ENCODE peak calls at places on chromosomes 12 and 14, in eight cellular contexts. K, W, H, D, C, J, Z and M are unnamed samples.

GRCh38 chr12:32051511-32052299 is 54.9 kb upstream of the BICD1 start:
- DNase-seq in D (no peak), K (peak), J (no peak), Z (no peak), W (no peak), H (no peak), C (no peak), M (no peak)

GRCh38 chr12:1013618-1014489 is 22.8 kb downstream of the ERC1 start:
- DNase-seq in C (no peak), Z (no peak), K (peak), W (no peak), J (no peak), H (no peak), D (no peak), M (no peak)

GRCh38 chr12:3117628-3118027 is 40.4 kb downstream of the TSPAN9 start:
- DNase-seq in J (no peak), C (no peak), D (no peak), W (no peak), K (no peak), Z (no peak), H (no peak), M (no peak)

GRCh38 chr14:104858811-104859426 is 6.1 kb upstream of the CEP170B start:
- DNase-seq in W (peak), Z (no peak), K (no peak), C (no peak), J (no peak), D (no peak), H (no peak), M (no peak)

GRCh38 chr14:65261425-65261920 is 151.1 kb upstream of the FUT8 start:
- DNase-seq in K (no peak), J (no peak), C (no peak), D (no peak), Z (no peak), W (no peak), H (no peak), M (no peak)

GRCh38 chr12:54383041-54383609 is 1.4 kb downstream of the ZNF385A start:
- DNase-seq in H (no peak), C (no peak), K (peak), D (no peak), Z (no peak), W (no peak), J (peak), M (no peak)

GRCh38 chr12:8661016-8661415 is 1.6 kb downstream of the MFAP5 start:
- DNase-seq in Z (no peak), K (no peak), W (no peak), D (peak), J (no peak), C (no peak), H (no peak), M (no peak)

GRCh38 chr12:100376166-100376565 is 19.3 kb downstream of the SLC17A8 start:
- DNase-seq in K (peak), W (no peak), D (no peak), H (no peak), Z (no peak), C (no peak), J (no peak), M (no peak)

GRCh38 chr12:69071091-69071370 is 138.1 kb upstream of the CPM start:
- DNase-seq in J (no peak), D (no peak), Z (no peak), K (no peak), W (no peak), C (no peak), H (no peak), M (no peak)

GRCh38 chr14:54783660-54784015 is 119.0 kb downstream of the GCH1 start:
- DNase-seq in C (no peak), H (no peak), K (no peak), J (no peak), D (peak), W (no peak), Z (no peak), M (no peak)

GRCh38 chr14:95486875-95487668 is 29.4 kb downstream of the SYNE3 start:
- DNase-seq in Z (no peak), J (no peak), W (no peak), K (no peak), H (no peak), C (no peak), D (no peak), M (no peak)

GRCh38 chr12:90015228-90015627 is 306.6 kb upstream of the ATP2B1 start:
- DNase-seq in C (no peak), H (no peak), J (no peak), W (no peak), Z (no peak), K (no peak), D (no peak), M (no peak)

GRCh38 chr14:54500744-54501143 is 9.0 kb upstream of the CGRRF1 start:
- DNase-seq in H (no peak), D (no peak), K (no peak), W (no peak), Z (no peak), C (no peak), J (no peak), M (no peak)

GRCh38 chr14:97138801-97139200 is 341.6 kb downstream of the VRK1 start:
- DNase-seq in Z (no peak), H (no peak), W (no peak), C (no peak), J (no peak), K (no peak), D (no peak), M (no peak)

GRCh38 chr14:21066882-21067502 is 3.1 kb upstream of the ARHGEF40 start:
- DNase-seq in W (no peak), H (no peak), D (no peak), C (no peak), J (no peak), K (peak), Z (no peak), M (no peak)

GRCh38 chr12:43332977-43333649 is 218.9 kb downstream of the ADAMTS20 start:
- DNase-seq in D (no peak), K (no peak), C (no peak), W (no peak), H (no peak), J (no peak), Z (no peak), M (no peak)

GRCh38 chr14:55451950-55452349 is 11.5 kb upstream of the TBPL2 start:
- DNase-seq in W (no peak), Z (peak), D (no peak), K (no peak), C (no peak), J (no peak), H (no peak), M (no peak)

GRCh38 chr14:99572173-99572999 is 31.6 kb downstream of the CCDC85C start:
- DNase-seq in Z (no peak), J (peak), W (no peak), H (no peak), D (no peak), C (no peak), K (no peak), M (no peak)

GRCh38 chr14:31286456-31287293 is 79.1 kb upstream of the HECTD1 start:
- DNase-seq in D (no peak), J (peak), K (peak), H (no peak), Z (peak), C (no peak), W (no peak), M (no peak)

GRCh38 chr14:28652782-28653181 is 113.8 kb upstream of the FOXG1 start:
- DNase-seq in Z (no peak), C (no peak), H (no peak), J (no peak), K (peak), D (no peak), W (no peak), M (no peak)

GRCh38 chr12:77102123-77102522 is 36.8 kb upstream of the E2F7 start:
- DNase-seq in Z (no peak), W (no peak), K (no peak), H (no peak), D (no peak), C (no peak), J (no peak), M (no peak)

GRCh38 chr14:23984891-23985607 is 3.7 kb upstream of the DHRS4L2 start:
- DNase-seq in H (peak), D (no peak), J (no peak), K (peak), W (no peak), C (peak), Z (no peak), M (no peak)

GRCh38 chr12:121535150-121536057 is 45.4 kb downstream of the KDM2B start:
- DNase-seq in D (peak), W (no peak), C (no peak), K (no peak), J (no peak), H (no peak), Z (no peak), M (no peak)

GRCh38 chr14:97687944-97688625 is 890.9 kb downstream of the VRK1 start:
- DNase-seq in K (no peak), D (no peak), W (no peak), J (no peak), C (no peak), H (no peak), Z (no peak), M (no peak)

GRCh38 chr12:75964150-75964549 is 67.4 kb downstream of the PHLDA1 start:
- DNase-seq in Z (no peak), H (peak), C (no peak), K (peak), J (peak), D (no peak), W (no peak), M (peak)

GRCh38 chr12:6563448-6564050 is 4.5 kb downstream of the NOP2 start:
- DNase-seq in Z (peak), D (no peak), J (peak), H (peak), C (peak), K (peak), W (peak), M (no peak)

GRCh38 chr12:3933074-3933818 is 60.0 kb upstream of the PARP11 start:
- DNase-seq in C (no peak), H (no peak), K (no peak), Z (no peak), W (no peak), J (no peak), D (no peak), M (no peak)

GRCh38 chr12:19402743-19403400 is 36.4 kb upstream of the AEBP2 start:
- DNase-seq in K (peak), W (no peak), J (no peak), C (no peak), Z (no peak), H (peak), D (no peak), M (no peak)

GRCh38 chr12:64395739-64396138 is 5.2 kb upstream of the C12orf56 start:
- DNase-seq in J (no peak), W (no peak), Z (no peak), C (no peak), K (no peak), H (no peak), D (no peak), M (no peak)

GRCh38 chr12:53221203-53222076 is 10.6 kb downstream of the RARG start:
- DNase-seq in D (peak), W (peak), J (peak), H (peak), Z (peak), C (no peak), K (peak), M (peak)

GRCh38 chr14:69154779-69155178 is 1.9 kb upstream of the DCAF5 start:
- DNase-seq in H (peak), W (no peak), Z (no peak), D (no peak), K (peak), C (no peak), J (no peak), M (peak)

GRCh38 chr12:67937822-67938221 is 51.4 kb upstream of the IFNG-AS1 start:
- DNase-seq in W (no peak), H (no peak), Z (no peak), D (no peak), K (no peak), J (no peak), C (no peak), M (no peak)

GRCh38 chr12:111557271-111558106 is 41.6 kb downstream of the ATXN2 start:
- DNase-seq in K (no peak), D (no peak), Z (no peak), C (no peak), J (no peak), H (no peak), W (no peak), M (no peak)

DNA sequence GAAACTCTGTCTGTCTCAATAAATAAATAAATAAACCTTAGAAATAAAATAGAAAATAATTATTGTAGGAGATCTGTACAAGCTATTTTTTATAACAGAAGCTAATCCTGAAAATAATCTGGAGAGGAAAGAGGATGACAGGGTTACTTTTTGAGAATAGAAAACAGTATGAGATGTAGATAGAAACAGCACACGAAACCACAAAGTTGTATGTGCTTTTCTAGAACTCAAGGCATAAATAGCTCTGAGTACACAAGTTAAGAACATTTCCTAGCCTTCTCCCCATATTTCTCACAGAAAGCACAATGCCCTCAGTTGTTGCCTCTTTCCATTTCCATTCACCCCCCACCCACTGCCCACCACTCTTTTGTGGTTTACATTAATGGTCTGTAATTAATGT is 35.7 kb downstream of the SLC38A4 start:
- DNase-seq in D (no peak), J (no peak), W (no peak), Z (no peak), H (no peak), C (no peak), K (no peak), M (no peak)
- TF ChIP-seq EP300 in D (no peak), J (no peak), W (no peak), Z (no peak), H (no peak), C (no peak), K (no peak), M (no peak)

GRCh38 chr12:78760906-78761305 is 103.7 kb upstream of the SYT1 start:
- DNase-seq in C (no peak), D (no peak), K (no peak), Z (no peak), H (no peak), J (no peak), W (no peak), M (no peak)

GRCh38 chr12:78764913-78765312 is 99.7 kb upstream of the SYT1 start:
- DNase-seq in W (no peak), Z (no peak), H (no peak), J (no peak), K (no peak), C (no peak), D (no peak), M (no peak)

DNA sequence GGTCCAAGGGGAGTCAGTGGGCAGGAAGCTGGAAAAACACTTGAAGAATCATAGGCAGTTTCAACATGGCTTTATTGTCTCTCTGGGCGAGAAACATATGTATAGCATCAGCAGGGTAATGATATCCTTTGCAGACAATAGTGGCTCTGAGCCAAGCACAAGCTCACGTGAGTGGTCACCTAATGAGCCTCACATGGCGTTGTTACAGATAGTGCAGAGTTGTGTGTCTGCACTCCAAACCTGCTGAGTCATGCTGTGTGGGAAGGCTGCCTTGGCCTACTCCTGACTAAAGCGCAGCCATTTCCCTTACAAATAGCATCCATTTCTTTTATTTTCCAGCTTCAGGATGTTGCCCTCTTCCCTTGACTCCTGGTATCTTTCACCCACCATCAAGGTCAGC is 105.2 kb upstream of the SYT1 start:
- DNase-seq in Z (no peak), C (no peak), K (peak), J (no peak), D (no peak), W (no peak), H (no peak), M (no peak)
- TF ChIP-seq EP300 in Z (no peak), C (no peak), K (no peak), J (no peak), D (no peak), W (no peak), H (no peak), M (no peak)

GRCh38 chr14:58055497-58055896 is 96.5 kb downstream of the ARMH4 start:
- DNase-seq in K (no peak), D (no peak), Z (no peak), W (no peak), H (no peak), J (no peak), C (no peak), M (no peak)

GRCh38 chr14:58060898-58061297 is 91.1 kb downstream of the ARMH4 start:
- DNase-seq in J (no peak), W (no peak), D (no peak), C (no peak), H (no peak), Z (no peak), K (no peak), M (no peak)

GRCh38 chr14:58061581-58061980 is 90.4 kb downstream of the ARMH4 start:
- DNase-seq in C (no peak), H (no peak), J (no peak), W (no peak), K (no peak), D (no peak), Z (no peak), M (no peak)

GRCh38 chr14:58060077-58060476 is 91.9 kb downstream of the ARMH4 start:
- DNase-seq in Z (no peak), K (no peak), H (no peak), D (no peak), W (no peak), J (no peak), C (no peak), M (no peak)

GRCh38 chr14:58059121-58059520 is 92.9 kb downstream of the ARMH4 start:
- DNase-seq in H (no peak), Z (no peak), K (no peak), J (no peak), W (no peak), D (no peak), C (no peak), M (no peak)
- TF ChIP-seq EP300 in H (no peak), Z (no peak), K (no peak), J (no peak), W (no peak), D (no peak), C (no peak), M (no peak)

DNA sequence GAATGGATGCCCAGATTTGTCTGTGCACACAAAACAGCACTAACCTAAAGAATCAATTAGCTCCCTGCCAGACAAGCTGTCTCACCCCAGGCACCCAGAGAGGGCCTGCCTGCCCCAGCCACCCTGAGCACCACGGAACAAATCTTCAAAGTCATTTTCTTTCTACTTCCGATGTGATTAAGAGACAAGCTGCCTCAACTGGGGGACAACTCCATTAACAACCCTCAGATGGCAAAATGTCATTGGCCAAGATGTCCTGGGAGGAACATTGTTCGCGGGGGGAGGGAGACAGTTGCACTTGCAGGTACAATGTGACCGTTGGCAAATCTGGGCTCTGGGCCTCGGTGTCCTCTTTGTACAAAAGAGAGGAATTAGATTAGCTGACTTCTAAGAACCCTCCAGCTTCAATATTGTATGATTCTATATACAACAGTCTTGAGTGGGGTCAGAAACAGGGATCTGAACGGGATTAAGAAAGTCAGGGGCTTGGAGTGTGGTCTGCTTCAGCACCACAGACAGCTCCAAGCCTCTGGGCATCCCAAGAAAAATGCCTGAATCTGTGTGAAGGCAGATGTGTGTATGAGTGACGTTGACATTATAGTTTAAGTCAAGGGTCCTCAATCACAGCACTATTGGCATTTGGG is 42.8 kb upstream of the CMKLR1 start:
- DNase-seq in D (no peak), W (no peak), Z (peak), H (no peak), K (no peak), C (no peak), J (no peak), M (no peak)
- TF ChIP-seq EP300 in D (no peak), W (no peak), Z (no peak), H (no peak), K (no peak), C (no peak), J (no peak), M (no peak)

GRCh38 chr12:9669019-9669326 is 540 bp upstream of the CLEC2D start:
- DNase-seq in Z (no peak), K (no peak), D (no peak), C (no peak), H (no peak), J (no peak), W (no peak), M (no peak)

GRCh38 chr12:9668141-9669018 is 1.1 kb upstream of the CLEC2D start:
- DNase-seq in C (no peak), H (no peak), Z (no peak), K (no peak), J (no peak), D (no peak), W (peak), M (no peak)

GRCh38 chr12:9669534-9669933 is at the start of gene CLEC2D:
- DNase-seq in H (no peak), D (no peak), K (no peak), W (no peak), Z (no peak), J (no peak), C (no peak), M (no peak)

GRCh38 chr12:9674226-9674590 is 4.7 kb downstream of the CLEC2D start:
- DNase-seq in H (no peak), K (no peak), C (no peak), D (no peak), J (no peak), Z (no peak), W (no peak), M (no peak)

GRCh38 chr12:9673404-9674225 is 4.1 kb downstream of the CLEC2D start:
- DNase-seq in J (peak), D (peak), Z (no peak), K (peak), C (no peak), H (no peak), W (peak), M (no peak)
- TF ChIP-seq EP300 in J (peak), D (no peak), Z (no peak), K (no peak), C (no peak), H (no peak), W (no peak), M (no peak)

GRCh38 chr12:46131729-46132128 is 137.1 kb downstream of the SLC38A1 start:
- DNase-seq in H (no peak), Z (no peak), K (peak), W (no peak), J (no peak), C (no peak), D (no peak), M (no peak)
- TF ChIP-seq EP300 in H (no peak), Z (no peak), K (no peak), W (no peak), J (no peak), C (no peak), D (no peak), M (no peak)

DNA sequence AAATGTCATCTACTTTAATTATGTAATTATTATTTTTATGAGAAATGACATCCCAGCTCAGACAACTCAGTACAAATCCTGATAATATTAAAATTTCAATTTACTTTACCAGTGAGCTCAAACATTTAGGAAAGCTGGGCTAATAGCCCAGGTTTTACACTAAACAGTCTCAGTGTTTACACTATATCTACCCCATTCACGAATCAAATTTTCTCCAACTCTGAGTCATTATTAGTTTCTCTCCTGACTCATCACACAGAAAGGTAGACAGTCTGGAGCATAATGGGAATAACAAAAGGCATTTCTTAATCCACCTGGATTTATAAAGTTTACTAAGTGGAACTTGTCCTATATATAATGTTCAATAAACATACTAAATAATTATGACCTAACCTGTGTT is 5.7 kb downstream of the PAWR start:
- DNase-seq in K (peak), H (no peak), W (no peak), J (no peak), Z (no peak), C (no peak), D (no peak), M (no peak)
- TF ChIP-seq EP300 in K (no peak), H (no peak), W (no peak), J (no peak), Z (no peak), C (no peak), D (no peak), M (no peak)